ENCODE peak calls at places on chromosomes 4 and X, in eight cellular contexts. C is astrocyte of the spinal cord, S is SK-N-SH, H is foreskin fibroblast, L is Panc1, K is fibroblast of mammary gland, G is WERI-Rb-1, Y is kidney epithelial cell. W is an unnamed sample.

GRCh38 chrX:108735087-108735679 is 1.2 kb downstream of the IRS4 start:
- DNase-seq in C (no peak), S (peak), H (peak), L (no peak), K (no peak), G (no peak), Y (no peak), W (no peak)

GRCh38 chr4:134122903-134123302 is 78.7 kb downstream of the PABPC4L start:
- DNase-seq in C (no peak), S (no peak), H (no peak), L (no peak), K (no peak), G (no peak), Y (no peak), W (no peak)

GRCh38 chr4:98341309-98341708 is 80.1 kb downstream of the RAP1GDS1 start:
- DNase-seq in C (peak), S (peak), H (peak), L (no peak), K (peak), G (peak), Y (peak), W (no peak)

GRCh38 chr4:38223306-38223705 is 263.1 kb downstream of the PTTG2 start:
- DNase-seq in C (no peak), S (no peak), H (no peak), L (no peak), K (no peak), G (no peak), Y (no peak), W (no peak)

GRCh38 chr4:16969696-16970135 is 71.3 kb upstream of the LDB2 start:
- DNase-seq in C (peak), S (no peak), H (peak), L (no peak), K (peak), G (no peak), Y (no peak), W (peak)

GRCh38 chr4:74125072-74125471 is 26.1 kb upstream of the CXCL2 start:
- DNase-seq in C (no peak), S (no peak), H (no peak), L (no peak), K (no peak), G (no peak), Y (no peak), W (no peak)

GRCh38 chr4:3699678-3700077 is 66.5 kb upstream of the ADRA2C start:
- DNase-seq in C (no peak), S (no peak), H (no peak), L (no peak), K (no peak), G (no peak), Y (no peak), W (no peak)

GRCh38 chrX:105876658-105877057 is 54.3 kb downstream of the NRK start:
- DNase-seq in C (peak), S (no peak), H (peak), L (no peak), K (peak), G (no peak), Y (no peak), W (no peak)

GRCh38 chrX:74535633-74536141 is 78.7 kb downstream of the RLIM start:
- DNase-seq in C (peak), S (peak), H (peak), L (no peak), K (peak), G (peak), Y (no peak), W (no peak)

GRCh38 chrX:132219343-132219768 is at the start of gene RAP2C:
- DNase-seq in C (peak), S (peak), H (peak), L (peak), K (peak), G (peak), Y (peak), W (no peak)

GRCh38 chr4:151786158-151786495 is 25.3 kb upstream of the GATB start:
- DNase-seq in C (no peak), S (no peak), H (no peak), L (no peak), K (no peak), G (no peak), Y (peak), W (no peak)

GRCh38 chr4:184422378-184422777 is 52.0 kb downstream of the IRF2 start:
- DNase-seq in C (no peak), S (no peak), H (no peak), L (no peak), K (no peak), G (no peak), Y (no peak), W (no peak)

GRCh38 chrX:15277594-15277993 is 7.7 kb upstream of the ASB9 start:
- DNase-seq in C (no peak), S (no peak), H (no peak), L (no peak), K (no peak), G (no peak), Y (no peak), W (no peak)

GRCh38 chr4:138576684-138577083 is 334.5 kb upstream of the SLC7A11 start:
- DNase-seq in C (peak), S (no peak), H (peak), L (no peak), K (peak), G (no peak), Y (no peak), W (peak)
- TF ChIP-seq CTCF in C (peak), S (peak), H (peak), L (peak), K (peak), G (peak), Y (peak), W (peak)

DNA sequence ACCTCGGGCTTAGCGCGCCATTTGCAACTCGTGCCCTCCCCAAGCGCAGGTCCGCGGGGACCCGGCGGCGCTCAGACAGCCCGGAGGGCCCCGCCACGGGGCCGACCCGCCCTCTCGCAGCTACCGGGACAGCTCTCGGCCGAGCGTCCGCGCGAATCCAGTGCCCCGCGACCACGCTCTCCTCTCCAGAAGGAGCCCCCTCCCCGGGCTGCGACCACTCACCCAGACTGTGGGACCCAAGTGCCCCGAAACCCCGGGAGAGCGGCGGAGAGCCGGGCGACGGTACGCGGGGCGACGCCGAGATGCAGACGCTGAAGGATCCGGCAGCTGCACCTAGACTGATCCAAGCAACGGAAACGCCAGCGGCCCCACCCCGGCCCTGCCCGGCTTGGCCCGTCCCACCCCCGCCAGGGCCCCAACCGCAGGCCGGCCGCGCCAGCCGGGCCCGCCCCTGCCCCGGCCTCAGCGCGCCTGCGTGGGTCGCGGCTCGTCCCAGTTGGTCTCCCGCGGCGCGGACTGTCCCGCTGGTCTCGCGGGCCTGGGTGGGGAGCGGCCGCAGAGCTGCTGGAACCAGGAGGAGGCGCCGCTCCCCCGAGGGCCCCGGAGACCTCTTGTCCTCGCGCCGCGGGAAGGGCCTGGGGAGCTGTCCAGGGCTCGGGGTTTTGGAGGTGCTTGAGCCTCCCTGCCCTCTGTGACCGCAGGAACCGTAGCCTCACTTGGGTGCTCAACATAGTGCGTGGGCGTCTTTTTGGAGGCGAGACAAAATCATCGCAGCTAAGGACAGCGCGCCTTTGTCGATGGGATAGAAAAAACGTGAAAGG is at the start of gene ANXA5:
- DNase-seq in C (peak), S (peak), H (peak), L (no peak), K (peak), G (peak), Y (peak), W (no peak)
- TF ChIP-seq CTCF in C (peak), S (peak), H (peak), L (peak), K (peak), G (peak), Y (peak), W (peak)

GRCh38 chr4:34721835-34722234 is 1522.5 kb downstream of the ARAP2 start:
- DNase-seq in C (no peak), S (no peak), H (no peak), L (no peak), K (no peak), G (no peak), Y (no peak), W (no peak)

GRCh38 chr4:34723606-34724005 is 1520.7 kb downstream of the ARAP2 start:
- DNase-seq in C (no peak), S (no peak), H (peak), L (no peak), K (peak), G (no peak), Y (no peak), W (peak)

DNA sequence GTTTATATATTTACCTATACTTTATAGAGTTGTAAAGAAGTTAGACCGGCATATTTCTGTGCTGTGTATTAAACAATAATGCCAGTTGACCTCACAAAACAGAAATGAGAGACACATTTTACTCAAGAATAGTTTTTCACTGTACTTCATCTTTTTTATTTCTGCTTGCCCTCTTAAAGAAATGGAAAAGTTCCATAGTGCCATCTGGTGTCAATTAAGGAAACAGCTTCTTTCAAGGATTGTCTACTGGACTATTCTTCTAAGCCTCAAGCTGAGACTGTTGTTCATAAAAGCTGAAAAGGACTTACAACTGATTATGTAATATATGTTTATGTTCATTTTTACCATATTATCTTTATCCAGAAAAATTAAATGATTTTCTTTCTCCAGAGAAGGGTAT is 1523.8 kb downstream of the ARAP2 start:
- DNase-seq in C (peak), S (peak), H (peak), L (no peak), K (peak), G (no peak), Y (peak), W (peak)
- TF ChIP-seq CTCF in C (peak), S (peak), H (peak), L (peak), K (peak), G (peak), Y (peak), W (peak)

GRCh38 chr4:113109106-113109740 is 59.8 kb downstream of the ANK2 start:
- DNase-seq in C (no peak), S (no peak), H (no peak), L (no peak), K (no peak), G (no peak), Y (no peak), W (no peak)

GRCh38 chr4:113101669-113102068 is 52.2 kb downstream of the ANK2 start:
- DNase-seq in C (peak), S (no peak), H (peak), L (no peak), K (peak), G (no peak), Y (peak), W (no peak)

GRCh38 chr4:113103556-113103955 is 54.1 kb downstream of the ANK2 start:
- DNase-seq in C (no peak), S (no peak), H (no peak), L (no peak), K (no peak), G (no peak), Y (no peak), W (no peak)

DNA sequence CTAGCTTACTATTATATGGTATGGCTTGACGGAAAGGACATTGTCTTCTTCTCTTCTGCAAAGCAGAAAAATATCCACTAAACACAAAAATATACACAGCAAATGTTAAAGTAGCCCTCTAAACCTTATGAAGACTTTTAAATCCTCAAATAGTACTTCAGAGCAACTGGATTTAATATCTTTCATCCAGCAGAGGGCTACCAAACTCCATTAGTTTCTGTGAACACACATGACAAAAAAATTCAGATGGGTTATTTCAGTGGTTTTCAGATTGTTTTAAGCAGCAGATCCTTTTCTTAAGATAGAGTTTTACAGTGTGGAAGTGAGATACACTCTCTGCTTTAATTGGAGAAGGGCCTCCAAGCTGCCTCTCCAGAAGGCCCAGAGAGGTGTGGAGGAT is 56.6 kb downstream of the ANK2 start:
- DNase-seq in C (peak), S (peak), H (peak), L (peak), K (peak), G (no peak), Y (peak), W (peak)
- TF ChIP-seq CTCF in C (peak), S (peak), H (peak), L (peak), K (peak), G (peak), Y (peak), W (no peak)

GRCh38 chrX:1749499-1749898 is 134.6 kb downstream of the ASMT start:
- DNase-seq in C (no peak), S (no peak), H (no peak), L (no peak), K (no peak), G (peak), Y (no peak), W (no peak)
- TF ChIP-seq CTCF in C (no peak), S (peak), H (no peak), L (peak), K (no peak), G (peak), Y (no peak), W (no peak)

GRCh38 chr4:33537527-33537926 is 2706.8 kb downstream of the ARAP2 start:
- DNase-seq in C (no peak), S (no peak), H (no peak), L (no peak), K (no peak), G (no peak), Y (no peak), W (no peak)
- TF ChIP-seq CTCF in C (no peak), S (no peak), H (no peak), L (no peak), K (no peak), G (no peak), Y (no peak), W (no peak)

GRCh38 chr4:130812117-130812765 is 1716.3 kb downstream of the C4orf33 start:
- DNase-seq in C (peak), S (no peak), H (no peak), L (no peak), K (peak), G (no peak), Y (no peak), W (no peak)

DNA sequence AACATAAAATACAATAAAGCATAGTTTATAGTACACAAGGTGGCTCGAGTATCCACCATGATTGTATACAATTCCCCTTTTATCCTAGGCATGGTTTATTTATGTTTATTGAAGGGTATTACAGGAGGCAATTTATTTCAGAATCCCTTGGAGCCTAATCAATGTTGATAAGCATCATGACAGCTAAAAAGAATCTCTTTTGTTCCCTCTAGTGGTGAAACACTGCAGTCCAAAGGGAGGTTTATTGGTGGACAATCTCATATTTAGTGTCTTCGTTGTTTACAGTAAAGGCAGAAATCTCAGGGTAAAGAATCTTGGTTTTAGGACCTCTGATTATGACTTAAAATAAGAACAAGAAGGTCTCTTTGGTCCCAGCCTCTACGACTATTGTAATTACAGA is 1712.5 kb downstream of the C4orf33 start:
- DNase-seq in C (peak), S (peak), H (no peak), L (no peak), K (peak), G (no peak), Y (no peak), W (no peak)
- TF ChIP-seq CTCF in C (peak), S (peak), H (no peak), L (peak), K (peak), G (peak), Y (peak), W (no peak)

GRCh38 chrX:80184854-80185253 is 170.3 kb downstream of the TBX22 start:
- DNase-seq in C (no peak), S (no peak), H (no peak), L (no peak), K (no peak), G (no peak), Y (no peak), W (no peak)

GRCh38 chrX:80181079-80181478 is 166.5 kb downstream of the TBX22 start:
- DNase-seq in C (no peak), S (no peak), H (no peak), L (no peak), K (no peak), G (no peak), Y (no peak), W (no peak)
- TF ChIP-seq CTCF in C (no peak), S (peak), H (no peak), L (peak), K (peak), G (peak), Y (no peak), W (no peak)

GRCh38 chrX:68589372-68589753 is 58.1 kb upstream of the STARD8 start:
- DNase-seq in C (no peak), S (no peak), H (no peak), L (no peak), K (no peak), G (no peak), Y (no peak), W (no peak)
- TF ChIP-seq CTCF in C (no peak), S (no peak), H (no peak), L (no peak), K (no peak), G (no peak), Y (no peak), W (no peak)

GRCh38 chr4:56689661-56690060 is 8.6 kb upstream of the HOPX start:
- DNase-seq in C (peak), S (no peak), H (no peak), L (no peak), K (no peak), G (no peak), Y (no peak), W (no peak)

GRCh38 chr4:56691425-56691824 is 10.3 kb upstream of the HOPX start:
- DNase-seq in C (no peak), S (no peak), H (no peak), L (no peak), K (no peak), G (no peak), Y (no peak), W (no peak)

GRCh38 chr4:56692576-56692975 is 11.5 kb upstream of the HOPX start:
- DNase-seq in C (no peak), S (no peak), H (no peak), L (no peak), K (no peak), G (peak), Y (no peak), W (no peak)

GRCh38 chr4:56689231-56689630 is 8.1 kb upstream of the HOPX start:
- DNase-seq in C (peak), S (no peak), H (no peak), L (no peak), K (no peak), G (no peak), Y (no peak), W (no peak)

GRCh38 chr4:56690393-56690971 is 9.4 kb upstream of the HOPX start:
- DNase-seq in C (no peak), S (no peak), H (no peak), L (no peak), K (no peak), G (no peak), Y (no peak), W (no peak)
- TF ChIP-seq CTCF in C (peak), S (no peak), H (no peak), L (no peak), K (no peak), G (no peak), Y (no peak), W (no peak)